ENCODE peak calls at places on chromosomes 11 and 22, in five cellular contexts. B is retinal pigment epithelial cell, F is thoracic aorta, L is HL-60, X is astrocyte of the spinal cord. I is an unnamed sample.

GRCh38 chr11:5631969-5632635 is 7.3 kb downstream of the TRIM34 start:
- DNase-seq in X (no peak), L (no peak), F (no peak), B (no peak), I (no peak)

GRCh38 chr11:83736689-83737088 is 450.5 kb upstream of the CCDC90B start:
- DNase-seq in B (no peak), F (no peak), X (no peak), L (no peak), I (no peak)

GRCh38 chr11:31720666-31721199 is 90.4 kb downstream of the PAX6 start:
- DNase-seq in F (no peak), B (no peak), X (no peak), L (no peak), I (no peak)

GRCh38 chr11:29343465-29344333 is 673.1 kb downstream of the KCNA4 start:
- DNase-seq in F (no peak), L (peak), B (peak), X (peak), I (no peak)

GRCh38 chr11:113132001-113132400 is 170.8 kb downstream of the NCAM1 start:
- DNase-seq in F (no peak), X (no peak), B (no peak), L (no peak), I (no peak)

GRCh38 chr11:96464695-96465307 is 75.0 kb downstream of the JRKL start:
- DNase-seq in L (peak), B (peak), F (no peak), X (peak), I (peak)

GRCh38 chr11:88292156-88292844 is 45.2 kb downstream of the CTSC start:
- DNase-seq in X (peak), L (no peak), F (no peak), B (no peak), I (peak)

GRCh38 chr22:21861856-21862255 is 5.6 kb downstream of the MAPK1 start:
- DNase-seq in L (peak), B (no peak), F (no peak), X (no peak), I (no peak)

GRCh38 chr11:3369366-3369765 is 9.6 kb downstream of the ZNF195 start:
- DNase-seq in F (no peak), B (no peak), L (no peak), X (no peak), I (no peak)

GRCh38 chr11:108805030-108805429 is 140.2 kb downstream of the DDX10 start:
- DNase-seq in B (no peak), F (no peak), X (no peak), L (no peak), I (no peak)

GRCh38 chr11:123357990-123358827 is 71.9 kb upstream of the GRAMD1B start:
- DNase-seq in B (no peak), X (peak), L (peak), F (no peak), I (no peak)

GRCh38 chr11:103800406-103801114 is 235.9 kb upstream of the DDI1 start:
- DNase-seq in F (no peak), X (no peak), B (no peak), L (no peak), I (no peak)

GRCh38 chr22:45688606-45689080 is 17.0 kb downstream of the ATXN10 start:
- DNase-seq in F (no peak), X (peak), B (peak), L (no peak), I (peak)

GRCh38 chr11:287821-288327 is 1.1 kb upstream of the PGGHG start:
- DNase-seq in X (no peak), F (no peak), B (no peak), L (no peak), I (no peak)

GRCh38 chr22:44096736-44097135 is 72.6 kb downstream of the PARVB start:
- DNase-seq in B (no peak), L (no peak), X (no peak), F (no peak), I (no peak)

GRCh38 chr11:19767691-19768151 is 55.1 kb downstream of the NAV2 start:
- DNase-seq in B (no peak), F (no peak), X (no peak), L (no peak), I (no peak)

GRCh38 chr11:69450064-69450856 is 31.2 kb upstream of the LINC01488 start:
- DNase-seq in X (no peak), B (no peak), L (no peak), F (no peak), I (no peak)

GRCh38 chr11:107157809-107158187 is 139.5 kb upstream of the GUCY1A2 start:
- DNase-seq in X (peak), L (no peak), B (no peak), F (no peak), I (no peak)

GRCh38 chr11:3106736-3107524 is 49.7 kb upstream of the CARS1 start:
- DNase-seq in X (no peak), L (no peak), B (no peak), F (no peak), I (no peak)

GRCh38 chr11:65224939-65225283 is 36.9 kb upstream of the POLA2 start:
- DNase-seq in B (peak), X (peak), F (no peak), L (no peak), I (no peak)

GRCh38 chr22:38709306-38709705 is 3.6 kb downstream of the GTPBP1 start:
- DNase-seq in B (no peak), F (no peak), X (no peak), L (no peak), I (no peak)

GRCh38 chr11:1308745-1309497 is 511 bp downstream of the TOLLIP start:
- DNase-seq in L (peak), F (no peak), X (no peak), B (no peak), I (no peak)

GRCh38 chr11:65719887-65720236 is 736 bp downstream of the RNASEH2C start:
- DNase-seq in B (no peak), F (no peak), X (peak), L (peak), I (no peak)

GRCh38 chr11:63573881-63574855 is 11.0 kb upstream of the PLAAT2 start:
- DNase-seq in B (no peak), L (no peak), X (peak), F (no peak), I (no peak)

GRCh38 chr22:37803636-37804371 is 3.9 kb upstream of the GCAT start:
- DNase-seq in X (no peak), F (no peak), B (no peak), L (no peak), I (no peak)

GRCh38 chr11:79108851-79109250 is 332.0 kb downstream of the TENM4 start:
- DNase-seq in L (no peak), B (no peak), X (peak), F (no peak), I (no peak)

GRCh38 chr22:20080776-20081654 is 974 bp downstream of the DGCR8 start:
- DNase-seq in L (no peak), F (no peak), X (peak), B (no peak), I (no peak)

GRCh38 chr11:131099746-131100145 is 183.5 kb upstream of the SNX19 start:
- DNase-seq in L (no peak), X (peak), B (no peak), F (no peak), I (no peak)

GRCh38 chr11:86302092-86302793 is at the start of gene HIKESHI:
- DNase-seq in F (peak), X (peak), B (peak), L (peak), I (peak)

GRCh38 chr11:86303257-86303656 is 1.2 kb downstream of the HIKESHI start:
- DNase-seq in X (no peak), F (no peak), B (no peak), L (no peak), I (no peak)

GRCh38 chr11:86301742-86302091 is 323 bp upstream of the HIKESHI start:
- DNase-seq in B (no peak), F (no peak), X (no peak), L (no peak), I (no peak)
- H3K4me3 ChIP-seq in B (peak), F (peak), X (peak), L (peak), I (peak)

GRCh38 chr11:60914620-60915249 is 777 bp downstream of the TMEM109 start:
- DNase-seq in B (no peak), L (no peak), X (peak), F (no peak), I (no peak)

GRCh38 chr11:60917267-60917666 is 3.3 kb downstream of the TMEM109 start:
- DNase-seq in L (no peak), F (no peak), B (no peak), X (no peak), I (no peak)

GRCh38 chr11:60913793-60914619 is at the start of gene TMEM109:
- DNase-seq in F (peak), X (peak), B (no peak), L (peak), I (no peak)

GRCh38 chr11:60916669-60917206 is 2.8 kb downstream of the TMEM109 start:
- DNase-seq in F (no peak), B (no peak), L (no peak), X (no peak), I (no peak)

DNA sequence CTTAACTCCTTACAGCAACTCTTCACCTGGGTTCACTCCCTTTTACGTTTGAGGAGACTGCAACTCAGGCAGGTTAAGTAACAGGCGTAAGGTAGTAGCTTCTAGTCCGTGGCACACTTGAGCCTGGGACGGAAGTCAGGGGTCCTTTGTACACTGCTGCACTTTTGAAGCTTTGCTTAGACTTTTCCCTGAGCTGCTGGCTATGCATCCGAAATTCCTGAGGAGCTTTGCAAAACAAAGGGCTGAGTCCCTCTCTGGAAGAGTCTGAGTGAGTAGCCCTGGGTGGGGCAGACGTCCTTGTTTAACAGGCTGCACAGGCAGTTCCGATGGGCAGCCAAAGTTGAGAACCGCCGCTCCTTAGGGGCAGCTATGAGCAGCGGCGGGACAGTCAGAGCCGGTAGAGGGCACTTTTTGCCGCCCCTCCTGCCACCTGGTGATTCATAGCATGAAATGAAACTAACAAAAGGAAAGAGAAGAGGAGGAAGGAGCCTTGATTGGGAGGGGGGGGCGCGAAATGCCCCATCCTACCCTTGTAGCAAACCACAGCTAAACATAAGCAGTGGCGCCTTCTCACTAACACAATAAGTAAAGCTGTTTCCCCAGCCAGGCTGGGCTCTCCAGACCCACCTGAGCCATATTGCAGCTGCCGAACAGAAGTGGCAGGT is 1.4 kb downstream of the TMEM109 start:
- DNase-seq in L (no peak), F (no peak), B (peak), X (peak), I (no peak)
- TF ChIP-seq CTCF in L (no peak), F (peak), B (peak), X (peak), I (peak)

GRCh38 chr11:120985718-120986569 is 38.0 kb upstream of the TBCEL start:
- DNase-seq in X (peak), F (no peak), B (no peak), L (peak), I (no peak)
- H3K4me3 ChIP-seq in X (peak), F (peak), B (peak), L (peak), I (peak)

GRCh38 chr11:45333023-45333422 is 46.9 kb upstream of the SYT13 start:
- DNase-seq in B (no peak), F (no peak), X (no peak), L (no peak), I (no peak)
- TF ChIP-seq CTCF in B (no peak), F (no peak), X (no peak), L (no peak), I (no peak)

GRCh38 chr11:57511741-57512430 is 3.6 kb downstream of the SLC43A1 start:
- DNase-seq in F (no peak), L (no peak), B (no peak), X (no peak), I (no peak)

GRCh38 chr11:57513911-57514537 is 1.5 kb downstream of the SLC43A1 start:
- DNase-seq in X (peak), B (no peak), L (no peak), F (no peak), I (no peak)

GRCh38 chr11:57512646-57513445 is 2.7 kb downstream of the SLC43A1 start:
- DNase-seq in F (no peak), L (no peak), X (no peak), B (no peak), I (no peak)

GRCh38 chr11:57514538-57515331 is 767 bp downstream of the SLC43A1 start:
- DNase-seq in B (no peak), F (no peak), L (peak), X (peak), I (no peak)

DNA sequence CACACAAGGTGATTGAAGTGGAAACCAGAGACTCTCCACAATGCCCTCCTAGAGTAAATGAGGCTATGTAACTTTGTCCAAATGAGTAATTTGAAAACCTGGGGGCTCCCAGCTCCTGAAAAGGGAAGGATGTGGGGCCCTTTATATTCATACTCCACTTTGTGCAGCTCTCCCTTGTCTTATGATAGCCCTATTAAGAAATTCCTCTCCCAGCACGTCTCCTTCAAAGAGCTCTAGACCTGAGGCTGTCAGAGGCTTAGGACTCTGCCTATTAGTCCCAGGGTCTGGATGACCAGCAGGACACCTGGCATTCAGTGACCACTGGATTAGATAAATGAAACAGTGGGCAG is 2.1 kb downstream of the SLC43A1 start:
- DNase-seq in B (no peak), F (no peak), X (no peak), L (no peak), I (no peak)
- H3K4me3 ChIP-seq in B (no peak), F (no peak), X (no peak), L (peak), I (no peak)

DNA sequence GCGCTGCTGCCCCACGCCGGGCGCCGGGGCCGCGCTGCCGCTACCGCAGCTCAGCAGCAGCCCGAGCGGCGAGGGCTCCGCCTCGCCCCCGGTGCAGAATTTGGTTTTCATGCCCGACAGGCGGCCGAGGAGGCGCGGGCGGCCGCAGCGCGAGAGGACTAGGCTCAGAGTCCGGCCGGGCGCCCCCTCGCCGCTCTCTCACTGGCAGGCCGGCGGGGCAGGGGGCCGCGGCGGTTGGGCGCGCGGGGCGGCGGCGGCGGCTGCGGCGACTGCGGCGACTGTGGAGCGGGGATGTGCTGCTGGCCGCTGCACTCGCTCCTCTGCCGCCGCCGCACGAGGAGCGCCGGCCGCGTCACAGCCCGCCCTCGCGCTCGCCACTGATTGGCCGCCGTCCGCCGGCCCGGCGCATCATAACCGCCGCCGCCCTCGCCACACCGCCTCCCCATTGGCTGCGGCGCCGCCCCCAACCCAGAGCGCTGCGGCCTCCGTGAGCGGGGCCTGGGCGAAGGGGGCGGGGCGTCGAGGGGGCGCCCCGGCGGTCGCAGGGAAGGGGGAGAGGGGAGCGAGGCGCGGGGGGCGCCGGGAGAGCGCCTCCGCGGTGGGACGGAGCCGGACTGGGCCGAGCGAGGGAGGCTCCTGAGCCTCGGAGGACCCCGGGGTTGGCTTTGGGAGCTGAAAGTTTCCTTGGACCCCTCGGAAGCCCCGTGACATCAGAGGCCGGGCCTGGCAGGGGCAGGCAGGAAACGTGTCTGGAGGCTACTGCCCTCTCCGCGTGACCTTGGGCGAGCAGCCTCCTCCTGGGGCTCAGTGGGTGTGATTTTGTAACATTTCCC is at the start of gene CHKA:
- DNase-seq in X (peak), F (peak), L (peak), B (no peak), I (no peak)
- TF ChIP-seq CTCF in X (no peak), F (no peak), L (no peak), B (no peak), I (no peak)

DNA sequence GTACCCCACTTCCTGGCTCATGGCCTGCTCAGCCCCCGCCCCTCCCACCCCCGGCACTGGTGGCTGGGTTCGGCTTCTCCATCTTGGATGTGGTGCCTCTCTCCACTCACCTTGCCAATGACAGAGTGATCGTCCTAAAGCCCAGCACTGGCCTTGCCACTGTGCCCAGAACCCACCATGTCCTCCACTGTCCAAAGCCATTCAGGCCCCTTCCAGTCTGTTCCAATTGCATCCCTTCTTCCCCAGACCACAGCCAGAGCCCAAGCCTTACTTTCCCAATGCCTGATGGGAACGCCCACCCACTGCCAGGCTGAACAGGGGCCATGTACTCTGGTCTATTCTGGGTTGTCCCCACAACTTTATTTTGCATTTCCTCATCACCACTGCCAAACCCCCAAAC is 625.8 kb upstream of the B3GAT1 start:
- DNase-seq in L (no peak), F (no peak), B (no peak), X (no peak), I (no peak)
- H3K4me3 ChIP-seq in L (no peak), F (no peak), B (no peak), X (no peak), I (no peak)

DNA sequence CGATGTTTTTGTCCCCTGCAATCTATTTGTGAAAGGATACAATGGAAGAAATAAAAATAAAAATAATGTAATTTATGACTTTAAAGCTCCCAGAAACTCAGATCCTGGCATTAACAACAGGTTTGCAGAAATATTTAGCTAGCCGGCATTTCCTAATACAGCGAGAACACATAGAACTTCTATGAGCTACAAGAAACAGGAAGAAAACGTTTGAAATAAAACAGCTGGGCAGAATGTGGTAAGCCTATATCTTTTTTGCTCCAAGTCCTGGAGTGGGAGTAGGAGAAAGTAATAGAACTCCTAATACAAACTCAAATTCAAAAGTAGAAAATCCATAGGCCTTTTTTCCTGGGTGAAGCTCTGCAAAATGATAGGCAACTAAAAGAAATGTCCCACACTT is 29.6 kb upstream of the FIBIN start:
- DNase-seq in L (no peak), B (no peak), F (no peak), X (no peak), I (no peak)
- TF ChIP-seq CTCF in L (no peak), B (no peak), F (no peak), X (no peak), I (no peak)

DNA sequence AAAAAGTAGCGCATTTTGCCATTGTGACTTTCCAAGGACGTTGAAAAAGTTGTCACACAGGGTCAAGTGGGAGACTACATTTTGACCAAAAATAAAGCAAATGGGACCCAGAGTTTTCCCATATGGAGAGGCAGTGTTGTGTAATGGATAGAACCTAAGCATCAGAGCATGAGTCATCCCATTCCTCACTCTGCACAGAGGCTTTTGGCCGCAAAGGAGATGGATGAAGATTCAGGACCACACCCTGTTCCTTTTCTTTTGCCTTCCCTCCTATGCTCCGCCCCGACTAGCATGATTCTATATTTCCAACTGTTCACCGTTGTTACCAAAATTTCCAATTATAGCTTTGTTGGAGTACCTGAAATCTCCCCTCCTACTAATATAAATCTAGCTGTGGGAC is 921.7 kb upstream of the TENM4 start:
- DNase-seq in B (no peak), L (no peak), X (no peak), F (no peak), I (no peak)
- H3K4me3 ChIP-seq in B (no peak), L (no peak), X (no peak), F (no peak), I (no peak)

GRCh38 chr11:62233730-62234129 is 8.3 kb upstream of the SCGB1D2 start:
- DNase-seq in L (no peak), B (no peak), F (no peak), X (no peak), I (no peak)
- TF ChIP-seq CTCF in L (no peak), B (peak), F (no peak), X (no peak), I (peak)